ENCODE peak calls at places on chromosomes 3 and 15, in ten cellular contexts. K is ascending aorta, B is HL-60, I is ovary, W is stomach, F is A673, X is IMR-90, Q is PC-9, A is fibroblast of lung, G is astrocyte. C is an unnamed sample.
A peak's percentile ranks its signal among the peaks of the same experiment; 100 is the strongest.

GRCh38 chr3:108106031-108106430 is 15.2 kb upstream of the CD47 start:
- DNase-seq in F (no peak), I (no peak), A (peak; percentile 37), Q (peak; percentile 72), K (no peak), W (no peak), B (no peak), X (peak; percentile 84), G (peak; percentile 30), C (no peak)

GRCh38 chr3:55655544-55655943 is 168.4 kb upstream of the WNT5A start:
- DNase-seq in Q (no peak), X (peak; percentile 29), W (no peak), G (no peak), I (no peak), B (no peak), F (no peak), A (no peak), K (no peak), C (no peak)

GRCh38 chr3:162390891-162391290 is 894.3 kb downstream of the OTOL1 start:
- DNase-seq in X (peak; percentile 85), A (peak; percentile 91), Q (no peak), I (no peak), G (peak; percentile 86), K (no peak), W (no peak), B (no peak), F (no peak), C (no peak)

GRCh38 chr15:99682455-99682854 is 50.8 kb downstream of the LYSMD4 start:
- DNase-seq in K (no peak), G (peak; percentile 90), F (peak; percentile 82), Q (no peak), W (no peak), X (peak; percentile 95), I (no peak), B (no peak), A (peak; percentile 92), C (no peak)

GRCh38 chr3:181279239-181279565 is 289.7 kb upstream of the DNAJC19 start:
- DNase-seq in X (no peak), F (peak; percentile 3), Q (no peak), G (no peak), W (no peak), A (no peak), B (no peak), I (no peak), K (no peak), C (no peak)

GRCh38 chr3:15164356-15164755 is 41.7 kb upstream of the CAPN7 start:
- DNase-seq in A (no peak), G (no peak), K (no peak), X (no peak), I (no peak), B (no peak), W (no peak), F (no peak), Q (no peak), C (no peak)

GRCh38 chr3:173761161-173761560 is 363.6 kb downstream of the NLGN1 start:
- DNase-seq in I (no peak), W (no peak), K (no peak), G (no peak), B (no peak), F (no peak), A (no peak), X (no peak), Q (no peak), C (no peak)

GRCh38 chr3:143794793-143795462 is 53.3 kb downstream of the SLC9A9 start:
- DNase-seq in X (no peak), F (no peak), G (no peak), I (no peak), A (no peak), Q (no peak), K (no peak), W (no peak), B (no peak), C (no peak)

GRCh38 chr3:117537949-117538348 is 828.4 kb downstream of the TUSC7 start:
- DNase-seq in B (no peak), A (no peak), W (no peak), F (no peak), I (no peak), Q (no peak), G (no peak), K (no peak), X (no peak), C (no peak)

GRCh38 chr15:92848852-92849598 is 51.1 kb upstream of the CHD2 start:
- DNase-seq in I (no peak), Q (no peak), K (no peak), A (peak; percentile 93), G (peak; percentile 94), X (peak; percentile 94), W (no peak), B (peak; percentile 33), F (no peak), C (no peak)

GRCh38 chr15:74120426-74120825 is 10.0 kb upstream of the ISLR2 start:
- DNase-seq in F (no peak), A (no peak), K (no peak), B (no peak), Q (no peak), W (no peak), X (no peak), G (no peak), I (no peak), C (no peak)

GRCh38 chr15:85000937-85001336 is 19.3 kb downstream of the PDE8A start:
- DNase-seq in K (no peak), W (no peak), A (no peak), G (no peak), X (no peak), B (no peak), F (no peak), I (no peak), Q (no peak), C (no peak)

DNA sequence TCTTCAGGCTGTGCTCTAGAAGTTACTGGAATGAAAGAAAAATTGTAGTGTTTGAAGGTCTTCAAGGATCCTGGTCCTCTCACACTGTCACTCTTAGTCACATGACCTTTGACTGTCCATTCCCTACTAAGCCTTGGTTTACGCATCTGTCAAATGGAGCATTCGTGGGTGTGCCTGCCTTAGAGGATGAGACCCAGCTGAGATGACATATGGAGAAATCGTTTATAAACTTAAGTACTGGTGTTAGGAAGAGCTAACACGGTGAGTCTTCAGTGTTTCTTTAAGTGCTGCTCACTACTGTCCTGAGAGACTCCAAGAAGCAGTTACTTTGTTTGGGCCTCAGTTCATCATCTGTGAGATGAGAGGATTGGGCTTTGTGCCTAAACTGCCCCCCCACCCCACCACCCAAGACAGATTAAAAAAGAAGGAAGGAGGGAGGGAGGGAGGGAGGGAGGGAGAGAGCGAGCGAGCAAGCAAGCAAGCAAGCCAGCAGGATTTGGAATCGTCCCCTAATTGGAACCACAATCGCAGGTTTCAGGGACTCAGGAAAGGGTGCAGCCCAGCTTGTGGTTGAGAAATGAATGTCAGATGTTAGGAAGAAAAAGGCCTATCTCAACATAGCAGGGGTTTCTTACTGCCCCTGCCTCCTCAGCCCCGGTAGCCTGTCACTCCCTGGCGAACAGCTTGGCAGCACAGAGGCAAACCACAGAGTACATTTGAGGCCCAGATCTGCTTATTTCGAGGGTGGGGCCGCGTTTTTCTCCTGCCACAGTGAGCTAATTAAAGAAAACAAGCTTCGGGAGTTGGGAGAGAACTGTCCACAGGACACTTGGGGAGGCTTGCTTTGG is 32.7 kb downstream of the SMAD3 start:
- DNase-seq in F (peak; percentile 76), G (peak; percentile 96), Q (no peak), K (no peak), X (peak; percentile 52), W (peak; percentile 71), A (peak; percentile 96), I (no peak), B (peak; percentile 60), C (no peak)
- H3K4me3 ChIP-seq in F (no peak overlapping the region), G (peak overlapping the region; percentile 2), Q (no peak overlapping the region), K (no peak overlapping the region), X (no peak overlapping the region), W (peak overlapping the region; percentile 16), A (peak overlapping the region; percentile 47), I (no peak overlapping the region), B (no peak overlapping the region), C (peak overlapping the region; percentile 58)

DNA sequence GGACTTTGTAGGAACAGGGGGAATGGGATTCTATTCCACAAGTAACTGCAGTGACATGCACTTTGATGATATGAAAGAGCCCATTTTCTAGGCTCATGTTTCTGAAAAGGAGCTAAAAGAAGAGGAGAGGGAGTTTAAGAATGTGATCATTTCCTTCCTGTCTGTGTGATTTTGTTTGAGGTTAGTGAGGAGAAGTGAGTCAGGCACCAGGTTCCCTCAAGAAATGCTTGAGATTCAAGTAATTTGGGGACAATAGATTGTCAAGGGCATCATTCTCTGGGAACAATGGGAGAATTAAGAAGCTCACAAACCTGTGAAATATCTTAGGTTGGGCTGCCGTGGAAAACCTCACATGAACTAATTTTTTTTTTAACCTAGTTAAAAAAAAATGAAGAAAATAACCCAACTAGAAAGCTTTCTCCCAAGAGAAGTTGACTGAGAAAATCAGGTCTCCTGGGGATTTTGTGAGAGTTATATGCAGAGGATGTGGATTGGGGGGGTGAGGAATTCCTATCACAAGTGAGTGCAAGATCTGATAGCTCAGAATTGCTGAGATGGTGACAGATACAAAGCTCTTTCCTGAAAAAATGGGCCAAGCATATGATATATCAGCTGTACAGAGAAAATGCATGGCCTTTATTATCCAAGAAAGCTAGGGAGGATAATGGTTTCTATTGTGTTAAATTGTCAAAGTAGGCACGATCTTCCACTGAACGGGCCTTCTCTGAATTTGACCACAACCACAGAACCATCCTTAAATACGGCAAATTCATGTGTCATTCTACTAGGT is 203.3 kb downstream of the FEZF2 start:
- DNase-seq in G (peak; percentile 74), I (no peak), F (peak; percentile 20), A (peak; percentile 78), W (no peak), X (peak; percentile 56), Q (no peak), K (no peak), B (no peak), C (no peak)
- H3K27ac ChIP-seq in G (peak overlapping the region; percentile 27), I (no peak overlapping the region), F (no peak overlapping the region), A (no peak overlapping the region), W (no peak overlapping the region), X (no peak overlapping the region), Q (no peak overlapping the region), K (no peak overlapping the region), B (no peak overlapping the region), C (no peak overlapping the region)

DNA sequence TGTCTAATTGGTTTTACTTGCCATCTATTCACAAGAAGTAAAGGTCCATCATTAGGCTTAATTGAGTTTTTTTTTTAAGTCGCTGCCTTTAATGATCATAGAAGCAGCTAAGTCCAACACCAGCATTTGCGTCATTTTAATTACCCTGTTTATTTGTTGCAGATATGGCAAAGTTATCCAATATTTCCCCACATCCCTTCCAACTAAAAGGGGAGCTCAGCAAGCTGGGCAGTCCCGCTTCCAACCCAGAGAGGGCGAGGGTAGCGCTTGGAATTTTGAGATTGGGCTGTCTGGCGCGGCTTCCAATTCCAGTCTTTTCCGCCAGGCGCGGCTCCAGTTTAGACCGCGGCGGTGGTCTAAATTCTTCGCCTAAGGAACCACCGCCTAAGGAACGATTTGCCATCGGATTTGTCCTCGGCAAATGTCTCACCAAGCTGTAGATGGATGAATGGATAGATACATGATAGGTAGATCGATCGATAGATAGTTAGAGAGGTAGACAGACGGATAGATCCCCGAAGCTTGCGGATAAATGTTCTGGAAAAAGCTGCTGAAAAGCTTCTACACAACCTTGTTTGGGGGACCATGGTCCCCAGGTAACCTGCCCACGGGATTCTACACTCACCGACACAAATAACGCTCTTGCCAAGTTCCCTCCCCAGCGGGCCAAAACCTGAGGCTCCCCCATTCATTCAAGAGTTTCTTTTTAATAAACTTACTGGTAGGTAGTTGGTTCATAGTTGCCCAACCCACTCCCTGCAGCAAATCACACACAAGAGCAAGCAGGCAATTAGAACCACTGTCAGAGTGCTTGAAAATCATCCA is 49.2 kb downstream of the ZIC4 start:
- DNase-seq in Q (no peak), G (no peak), W (no peak), F (no peak), I (no peak), B (no peak), K (no peak), A (no peak), X (no peak), C (no peak)
- TF ChIP-seq CTCF in Q (no peak), G (peak; percentile 6), W (no peak), F (no peak), I (no peak), B (no peak), K (no peak), A (no peak), X (no peak), C (no peak)

GRCh38 chr3:125357837-125358236 is 17.3 kb downstream of the ZNF148 start:
- DNase-seq in Q (no peak), F (no peak), G (no peak), I (no peak), B (no peak), X (no peak), A (no peak), W (no peak), K (no peak), C (no peak)
- H3K4me3 ChIP-seq in Q (no peak overlapping the region), F (peak overlapping the region; percentile 57), G (peak overlapping the region; percentile 66), I (no peak overlapping the region), B (peak overlapping the region; percentile 74), X (peak overlapping the region; percentile 54), A (peak overlapping the region; percentile 66), W (peak overlapping the region; percentile 53), K (peak overlapping the region; percentile 64), C (peak overlapping the region; percentile 82)